ENCODE peak calls at places on chromosomes 16 and 17, in eight cellular contexts. D is WTC11; U is IMR-90; X is GM10248; T is astrocyte; Q is mucosa of descending colon; G is progenitor cell of endocrine pancreas; M is CD8-positive, alpha-beta T cell. Y is an unnamed sample.

GRCh38 chr17:17783825-17784598 is 52.8 kb downstream of the SREBF1 start:
- DNase-seq in D (peak), U (no peak), X (no peak), T (peak), Q (peak), G (no peak), M (no peak), Y (no peak)

GRCh38 chr17:67671492-67671891 is 46.2 kb upstream of the NOL11 start:
- DNase-seq in D (no peak), U (peak), X (no peak), T (no peak), Q (no peak), G (no peak), M (no peak), Y (no peak)

GRCh38 chr17:36721560-36722120 is 120.3 kb downstream of the MRM1 start:
- DNase-seq in D (no peak), U (peak), X (no peak), T (no peak), Q (no peak), G (no peak), M (no peak), Y (no peak)

GRCh38 chr16:4653981-4654380 is 29.4 kb downstream of the MGRN1 start:
- DNase-seq in D (no peak), U (no peak), X (no peak), T (no peak), Q (peak), G (no peak), M (no peak), Y (no peak)

GRCh38 chr16:10741844-10742243 is 1.8 kb upstream of the NUBP1 start:
- DNase-seq in D (no peak), U (peak), X (no peak), T (peak), Q (no peak), G (no peak), M (no peak), Y (no peak)

GRCh38 chr16:30948087-30948955 is 547 bp upstream of the ORAI3 start:
- DNase-seq in D (peak), U (peak), X (peak), T (peak), Q (peak), G (peak), M (no peak), Y (no peak)

GRCh38 chr16:15054357-15055140 is 1.3 kb downstream of the NTAN1 start:
- DNase-seq in D (no peak), U (no peak), X (no peak), T (no peak), Q (no peak), G (no peak), M (no peak), Y (no peak)

GRCh38 chr16:87558682-87559081 is 43.6 kb upstream of the JPH3 start:
- DNase-seq in D (no peak), U (no peak), X (no peak), T (no peak), Q (no peak), G (no peak), M (no peak), Y (no peak)

GRCh38 chr17:57458718-57459285 is 202.5 kb downstream of the MSI2 start:
- DNase-seq in D (no peak), U (no peak), X (no peak), T (no peak), Q (no peak), G (no peak), M (no peak), Y (no peak)

GRCh38 chr16:5025171-5025632 is 8.5 kb downstream of the NAGPA start:
- DNase-seq in D (peak), U (no peak), X (no peak), T (no peak), Q (peak), G (no peak), M (no peak), Y (peak)

GRCh38 chr16:10576390-10577304 is 3.8 kb downstream of the EMP2 start:
- DNase-seq in D (no peak), U (peak), X (no peak), T (no peak), Q (no peak), G (no peak), M (no peak), Y (no peak)

GRCh38 chr17:6178959-6179358 is 108.8 kb downstream of the WSCD1 start:
- DNase-seq in D (no peak), U (no peak), X (no peak), T (no peak), Q (no peak), G (no peak), M (no peak), Y (no peak)

GRCh38 chr17:66569572-66569971 is 265.3 kb upstream of the CACNG5 start:
- DNase-seq in D (no peak), U (no peak), X (no peak), T (no peak), Q (no peak), G (no peak), M (no peak), Y (no peak)

GRCh38 chr16:89360760-89361435 is 129.5 kb downstream of the ANKRD11 start:
- DNase-seq in D (no peak), U (no peak), X (peak), T (no peak), Q (peak), G (no peak), M (peak), Y (no peak)

GRCh38 chr16:77898671-77899211 is 110.4 kb downstream of the VAT1L start:
- DNase-seq in D (no peak), U (peak), X (no peak), T (peak), Q (no peak), G (no peak), M (no peak), Y (no peak)

GRCh38 chr17:50265212-50265611 is 9.1 kb upstream of the TMEM92 start:
- DNase-seq in D (no peak), U (no peak), X (no peak), T (no peak), Q (no peak), G (no peak), M (no peak), Y (no peak)

GRCh38 chr17:43171761-43172487 is 910 bp downstream of the NBR1 start:
- DNase-seq in D (no peak), U (peak), X (no peak), T (peak), Q (no peak), G (no peak), M (no peak), Y (no peak)

GRCh38 chr16:1794221-1794871 is 841 bp upstream of the IGFALS start:
- DNase-seq in D (no peak), U (no peak), X (no peak), T (no peak), Q (no peak), G (peak), M (no peak), Y (no peak)

GRCh38 chr17:72097144-72097543 is 23.7 kb upstream of the SOX9 start:
- DNase-seq in D (no peak), U (no peak), X (no peak), T (no peak), Q (no peak), G (no peak), M (no peak), Y (no peak)

GRCh38 chr16:31118223-31119155 is 1.0 kb downstream of the KAT8 start:
- DNase-seq in D (no peak), U (peak), X (no peak), T (peak), Q (no peak), G (no peak), M (no peak), Y (no peak)

GRCh38 chr17:77863814-77864161 is 94.7 kb upstream of the TNRC6C start:
- DNase-seq in D (no peak), U (no peak), X (no peak), T (no peak), Q (peak), G (no peak), M (no peak), Y (no peak)

GRCh38 chr16:13039526-13039925 is 138.1 kb downstream of the SHISA9 start:
- DNase-seq in D (no peak), U (no peak), X (no peak), T (no peak), Q (no peak), G (no peak), M (no peak), Y (no peak)

GRCh38 chr17:59565959-59566324 is 532 bp downstream of the DHX40 start:
- DNase-seq in D (peak), U (peak), X (peak), T (peak), Q (peak), G (peak), M (peak), Y (peak)

GRCh38 chr17:77744268-77744988 is 214.1 kb upstream of the TNRC6C start:
- DNase-seq in D (peak), U (no peak), X (no peak), T (no peak), Q (no peak), G (no peak), M (no peak), Y (no peak)

GRCh38 chr16:53612003-53612402 is 91.7 kb downstream of the RPGRIP1L start:
- DNase-seq in D (no peak), U (no peak), X (no peak), T (no peak), Q (no peak), G (no peak), M (no peak), Y (no peak)

GRCh38 chr16:56201030-56201429 is 9.7 kb downstream of the GNAO1 start:
- DNase-seq in D (no peak), U (no peak), X (no peak), T (no peak), Q (no peak), G (no peak), M (no peak), Y (no peak)

GRCh38 chr16:84730406-84731106 is 30.8 kb downstream of the USP10 start:
- DNase-seq in D (no peak), U (peak), X (peak), T (peak), Q (no peak), G (no peak), M (no peak), Y (no peak)

GRCh38 chr16:66714062-66714461 is 17.5 kb upstream of the CMTM4 start:
- DNase-seq in D (no peak), U (no peak), X (no peak), T (no peak), Q (no peak), G (no peak), M (no peak), Y (no peak)

GRCh38 chr17:62754696-62755095 is 53.4 kb downstream of the MARCHF10 start:
- DNase-seq in D (no peak), U (no peak), X (no peak), T (peak), Q (no peak), G (no peak), M (no peak), Y (no peak)

GRCh38 chr16:8295436-8295835 is 294.9 kb downstream of the TMEM114 start:
- DNase-seq in D (no peak), U (no peak), X (no peak), T (no peak), Q (no peak), G (no peak), M (no peak), Y (no peak)

GRCh38 chr17:82217120-82217529 is 4.5 kb upstream of the CCDC57 start:
- DNase-seq in D (no peak), U (no peak), X (no peak), T (no peak), Q (peak), G (no peak), M (no peak), Y (no peak)

GRCh38 chr16:28930652-28931051 is 1.1 kb upstream of the CD19 start:
- DNase-seq in D (no peak), U (no peak), X (no peak), T (no peak), Q (no peak), G (no peak), M (no peak), Y (peak)

GRCh38 chr17:20156196-20157077 is 147.3 kb downstream of the SPECC1 start:
- DNase-seq in D (peak), U (peak), X (peak), T (peak), Q (no peak), G (peak), M (no peak), Y (no peak)

GRCh38 chr17:74116087-74116717 is 87.3 kb upstream of the RPL38 start:
- DNase-seq in D (no peak), U (no peak), X (no peak), T (peak), Q (no peak), G (no peak), M (no peak), Y (no peak)

GRCh38 chr17:28675485-28675884 is 13.5 kb downstream of the SUPT6H start:
- DNase-seq in D (no peak), U (peak), X (no peak), T (no peak), Q (no peak), G (no peak), M (no peak), Y (no peak)
- TF ChIP-seq CTCF in D (no peak), U (no peak), X (no peak), T (no peak), Q (no peak), G (no peak), M (no peak), Y (no peak)

GRCh38 chr16:75491876-75492275 is 3.4 kb downstream of the CHST6 start:
- DNase-seq in D (peak), U (no peak), X (no peak), T (no peak), Q (no peak), G (no peak), M (no peak), Y (no peak)
- TF ChIP-seq CTCF in D (no peak), U (no peak), X (peak), T (no peak), Q (no peak), G (no peak), M (no peak), Y (no peak)

DNA sequence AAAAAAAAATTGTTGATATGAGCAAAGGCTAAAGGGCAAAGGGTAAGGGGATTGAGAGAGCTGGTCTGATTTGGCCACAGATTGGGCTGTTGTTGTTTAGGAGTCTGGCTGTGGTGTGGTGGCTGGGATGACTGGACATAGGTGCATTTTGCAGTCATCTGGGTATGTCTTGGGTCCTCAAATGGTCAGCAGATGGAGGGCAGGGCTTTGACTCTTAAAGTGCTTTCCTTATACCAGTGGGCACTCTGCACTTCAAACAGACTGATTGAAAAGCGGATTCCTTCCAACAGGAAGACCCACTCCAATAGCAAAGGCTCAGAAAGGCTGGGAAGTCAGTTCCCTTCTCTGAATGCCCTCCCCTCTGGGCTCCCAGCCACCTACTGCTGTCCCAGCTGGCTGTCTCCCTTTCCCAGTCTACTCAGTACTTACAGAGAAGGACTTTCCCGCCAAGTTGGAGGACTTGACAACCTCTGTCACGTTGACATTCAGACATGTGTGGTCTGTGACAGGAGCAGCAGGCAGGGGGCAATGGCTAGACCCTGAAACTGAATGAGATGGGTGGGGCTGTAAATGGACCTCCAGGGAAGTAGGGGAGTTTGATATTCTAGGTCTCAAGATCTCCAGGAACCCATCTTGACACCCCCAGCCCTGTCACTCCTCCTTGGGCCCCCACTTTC is 19.6 kb upstream of the MFSD6L start:
- DNase-seq in D (no peak), U (no peak), X (no peak), T (no peak), Q (no peak), G (no peak), M (no peak), Y (no peak)
- TF ChIP-seq CTCF in D (no peak), U (no peak), X (no peak), T (no peak), Q (no peak), G (no peak), M (no peak), Y (no peak)

GRCh38 chr17:4566785-4567184 is 6.4 kb upstream of the GGT6 start:
- DNase-seq in D (peak), U (peak), X (peak), T (peak), Q (no peak), G (peak), M (no peak), Y (peak)

GRCh38 chr17:4559851-4560820 is at the start of gene GGT6:
- DNase-seq in D (no peak), U (no peak), X (no peak), T (no peak), Q (peak), G (no peak), M (no peak), Y (no peak)

GRCh38 chr17:4562000-4562969 is 1.9 kb upstream of the GGT6 start:
- DNase-seq in D (no peak), U (no peak), X (no peak), T (no peak), Q (peak), G (no peak), M (no peak), Y (no peak)

GRCh38 chr17:4560837-4561241 is 462 bp upstream of the GGT6 start:
- DNase-seq in D (peak), U (no peak), X (no peak), T (no peak), Q (no peak), G (no peak), M (no peak), Y (no peak)

GRCh38 chr17:4565209-4566141 is 5.1 kb upstream of the GGT6 start:
- DNase-seq in D (peak), U (peak), X (peak), T (peak), Q (peak), G (peak), M (peak), Y (peak)
- TF ChIP-seq CTCF in D (peak), U (peak), X (peak), T (peak), Q (peak), G (peak), M (peak), Y (peak)

GRCh38 chr16:49704586-49705155 is 151.2 kb downstream of the ZNF423 start:
- DNase-seq in D (no peak), U (no peak), X (no peak), T (no peak), Q (no peak), G (no peak), M (no peak), Y (no peak)
- TF ChIP-seq CTCF in D (no peak), U (peak), X (peak), T (no peak), Q (no peak), G (no peak), M (no peak), Y (peak)

DNA sequence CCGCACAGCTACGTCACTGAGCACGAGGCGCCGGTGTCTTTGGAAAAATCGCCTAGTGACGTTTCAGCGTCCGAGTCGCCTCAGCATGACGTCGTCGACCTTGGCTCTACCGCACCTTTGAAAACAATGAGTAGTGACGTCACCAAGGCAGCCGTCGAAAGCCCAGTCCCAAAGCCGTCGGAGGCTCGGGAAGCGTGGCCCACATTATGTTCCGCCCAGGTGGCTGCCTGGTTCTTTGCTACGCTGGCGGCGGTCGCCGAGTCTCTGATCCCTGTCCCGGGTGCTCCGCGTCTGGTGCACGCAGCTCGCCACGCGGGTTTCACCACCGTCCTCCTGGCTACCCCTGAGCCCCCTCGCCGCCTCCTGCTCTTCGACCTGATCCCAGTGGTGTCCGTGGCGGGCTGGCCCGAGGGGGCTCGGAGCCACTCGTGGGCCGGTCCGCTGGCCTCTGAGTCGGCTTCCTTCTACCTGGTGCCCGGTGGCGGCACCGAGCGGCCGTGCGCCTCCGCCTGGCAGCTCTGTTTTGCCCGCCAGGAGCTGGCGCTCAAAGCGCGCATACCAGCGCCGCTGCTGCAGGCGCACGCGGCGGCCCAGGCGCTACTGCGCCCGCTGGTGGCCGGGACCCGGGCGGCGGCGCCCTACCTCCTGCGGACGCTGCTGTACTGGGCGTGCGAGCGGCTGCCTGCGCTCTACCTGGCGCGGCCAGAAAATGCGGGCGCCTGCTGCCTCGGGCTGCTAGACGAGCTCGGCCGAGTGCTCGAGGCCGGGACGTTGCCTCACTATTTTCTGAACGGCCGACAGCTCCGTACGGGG is 1.5 kb downstream of the TMEM102 start:
- DNase-seq in D (peak), U (peak), X (peak), T (peak), Q (peak), G (peak), M (peak), Y (peak)
- TF ChIP-seq CTCF in D (no peak), U (peak), X (peak), T (peak), Q (peak), G (peak), M (peak), Y (peak)

DNA sequence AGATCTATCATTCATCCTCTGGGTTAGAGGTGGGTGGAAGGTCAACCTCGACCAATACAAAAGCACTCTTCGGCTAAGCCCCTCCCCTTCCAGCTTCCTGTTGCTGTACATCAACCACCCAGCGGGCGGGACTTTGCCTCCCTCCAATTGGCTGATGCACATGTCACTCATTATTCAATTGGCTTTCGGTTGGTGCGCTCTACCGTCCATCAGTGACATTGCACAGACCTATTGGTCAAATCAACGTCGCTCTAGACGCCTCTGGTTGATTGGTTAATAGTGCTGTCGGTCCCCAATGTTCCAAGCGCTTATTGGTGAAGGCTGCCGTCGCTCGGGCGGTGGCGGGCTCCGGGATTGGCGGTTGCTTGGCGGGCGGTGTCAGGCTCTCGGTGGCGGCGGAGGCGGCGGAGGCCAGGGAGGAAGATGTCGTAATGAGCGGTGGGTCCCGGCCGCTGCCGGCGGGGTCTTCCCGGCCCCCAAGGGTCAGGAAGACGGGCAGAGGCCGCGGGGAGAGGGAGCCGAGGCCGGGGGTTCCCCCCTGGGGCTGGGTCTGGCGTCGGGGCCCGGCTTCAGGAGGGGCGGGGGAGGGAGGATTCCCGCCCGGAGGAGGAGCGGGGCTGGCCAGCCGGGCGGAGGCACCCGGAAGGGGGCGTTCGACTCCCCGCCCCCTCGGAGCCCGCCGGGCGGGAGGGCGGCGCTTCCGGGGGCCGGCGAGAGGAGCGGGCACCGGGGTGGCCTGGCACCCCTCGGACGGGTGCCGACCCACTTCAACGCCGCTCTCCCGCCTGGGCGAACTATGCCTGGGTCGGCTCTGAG is at the start of gene SP2:
- DNase-seq in D (peak), U (peak), X (peak), T (peak), Q (peak), G (peak), M (peak), Y (peak)
- TF ChIP-seq CTCF in D (no peak), U (no peak), X (no peak), T (no peak), Q (no peak), G (peak), M (no peak), Y (no peak)

Y was measured in D721Med.